ENCODE peak calls at places on chromosome 10, in six cellular contexts. L, Y, N, W, U and O are unnamed samples.

GRCh38 chr10:46523881-46524470 is 32.5 kb downstream of the GPRIN2 start:
- DNase-seq in L (peak), N (peak), Y (no peak), W (peak), U (peak), O (peak)

GRCh38 chr10:35822316-35822715 is 180.2 kb upstream of the FZD8 start:
- DNase-seq in U (no peak), W (peak), Y (no peak), N (peak), L (peak), O (peak)

GRCh38 chr10:31288001-31288400 is 31.0 kb upstream of the ZEB1 start:
- DNase-seq in N (no peak), W (no peak), Y (no peak), L (no peak), U (no peak), O (no peak)

GRCh38 chr10:59362991-59363390 is 642 bp upstream of the FAM13C start:
- DNase-seq in U (peak), N (peak), L (peak), Y (no peak), W (peak), O (peak)

GRCh38 chr10:124524991-124525653 is 63.5 kb downstream of the LHPP start:
- DNase-seq in N (peak), U (peak), Y (no peak), L (peak), W (no peak), O (peak)

GRCh38 chr10:88901610-88902327 is 21.7 kb downstream of the STAMBPL1 start:
- DNase-seq in N (no peak), W (no peak), Y (no peak), U (no peak), L (no peak), O (no peak)

GRCh38 chr10:112374724-112375541 is 1.0 kb downstream of the ACSL5 start:
- DNase-seq in N (no peak), L (no peak), W (no peak), U (no peak), Y (no peak), O (no peak)

GRCh38 chr10:100996678-100997363 is 2.8 kb upstream of the LZTS2 start:
- DNase-seq in L (peak), N (no peak), U (peak), W (peak), Y (peak), O (peak)

GRCh38 chr10:124545346-124545745 is 83.7 kb downstream of the LHPP start:
- DNase-seq in Y (no peak), N (no peak), L (no peak), W (no peak), U (no peak), O (no peak)

GRCh38 chr10:132392811-132393694 is 3.9 kb upstream of the PWWP2B start:
- DNase-seq in L (peak), Y (no peak), U (no peak), N (no peak), W (no peak), O (no peak)

GRCh38 chr10:51000976-51001375 is 73.3 kb upstream of the PRKG1 start:
- DNase-seq in L (no peak), Y (no peak), N (no peak), W (no peak), U (no peak), O (no peak)

GRCh38 chr10:11444148-11444516 is 167.3 kb downstream of the USP6NL start:
- DNase-seq in W (no peak), U (no peak), N (no peak), L (no peak), Y (no peak), O (no peak)

DNA sequence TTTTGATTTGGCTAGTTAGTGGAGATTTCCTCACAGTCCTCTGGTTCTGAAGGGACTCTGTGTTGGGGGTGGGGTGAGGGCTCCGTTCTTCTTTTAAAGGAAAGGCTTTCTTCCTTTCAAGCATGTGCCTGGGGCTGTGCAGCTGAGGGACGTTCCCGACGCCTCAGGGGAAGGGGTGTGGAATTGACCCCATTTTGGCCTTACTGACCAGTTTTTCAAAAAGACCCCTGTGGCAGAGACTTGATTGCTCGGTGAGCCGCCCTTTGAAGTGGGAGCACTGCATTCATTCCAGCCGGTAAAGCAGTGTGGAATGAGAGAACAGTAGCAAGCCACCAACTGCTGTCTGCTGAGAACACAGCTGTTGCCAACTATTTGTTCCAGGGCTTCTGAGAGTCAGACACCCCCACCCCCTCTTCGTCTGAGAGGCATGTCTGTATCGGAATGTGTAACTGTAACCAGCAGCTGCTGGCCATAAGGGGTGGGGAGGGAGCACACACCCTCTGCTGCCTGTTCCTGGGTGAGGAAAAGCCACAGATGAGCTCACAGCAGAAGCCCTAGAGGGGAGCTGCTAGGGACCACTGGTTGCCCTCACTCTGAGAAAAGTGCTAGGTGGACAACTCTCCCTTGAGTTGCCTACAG is 33.1 kb downstream of the WBP1L start:
- DNase-seq in W (peak), Y (peak), U (peak), L (peak), N (peak), O (peak)
- TF ChIP-seq EP300 in W (no peak), Y (no peak), U (peak), L (no peak), N (peak), O (peak)

DNA sequence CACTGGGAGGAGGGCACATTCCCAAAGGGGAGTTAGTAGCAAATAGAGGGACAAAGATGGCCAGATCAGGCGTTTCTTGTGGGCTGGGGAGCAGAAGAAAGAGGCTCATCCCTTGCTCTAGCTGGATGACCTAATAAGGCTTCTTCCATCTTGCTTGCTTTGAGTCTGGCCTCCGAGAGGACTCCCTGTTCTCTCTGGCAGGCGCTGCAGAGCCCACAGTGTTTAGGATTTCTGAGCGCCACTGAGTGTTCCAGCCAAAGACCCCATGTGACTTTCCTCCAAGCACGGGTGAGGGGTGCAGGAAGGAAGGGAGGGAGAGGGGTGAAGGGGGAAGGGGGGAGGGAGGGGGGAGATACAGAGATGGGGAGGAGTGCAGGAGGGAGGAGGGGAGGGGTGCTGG is 203.8 kb upstream of the SVIL start:
- DNase-seq in U (no peak), W (no peak), N (no peak), Y (no peak), L (peak), O (no peak)
- TF ChIP-seq EP300 in U (no peak), W (no peak), N (peak), Y (no peak), L (peak), O (peak)

GRCh38 chr10:79070611-79071534 is 2.1 kb downstream of the ZMIZ1 start:
- DNase-seq in Y (no peak), N (peak), L (peak), U (peak), W (peak), O (peak)
- TF ChIP-seq EP300 in Y (no peak), N (no peak), L (no peak), U (no peak), W (no peak), O (no peak)

GRCh38 chr10:102853944-102854694 is at the start of gene BORCS7:
- DNase-seq in W (peak), L (peak), Y (peak), U (peak), N (peak), O (peak)
- TF ChIP-seq EP300 in W (no peak), L (no peak), Y (peak), U (no peak), N (no peak), O (no peak)

DNA sequence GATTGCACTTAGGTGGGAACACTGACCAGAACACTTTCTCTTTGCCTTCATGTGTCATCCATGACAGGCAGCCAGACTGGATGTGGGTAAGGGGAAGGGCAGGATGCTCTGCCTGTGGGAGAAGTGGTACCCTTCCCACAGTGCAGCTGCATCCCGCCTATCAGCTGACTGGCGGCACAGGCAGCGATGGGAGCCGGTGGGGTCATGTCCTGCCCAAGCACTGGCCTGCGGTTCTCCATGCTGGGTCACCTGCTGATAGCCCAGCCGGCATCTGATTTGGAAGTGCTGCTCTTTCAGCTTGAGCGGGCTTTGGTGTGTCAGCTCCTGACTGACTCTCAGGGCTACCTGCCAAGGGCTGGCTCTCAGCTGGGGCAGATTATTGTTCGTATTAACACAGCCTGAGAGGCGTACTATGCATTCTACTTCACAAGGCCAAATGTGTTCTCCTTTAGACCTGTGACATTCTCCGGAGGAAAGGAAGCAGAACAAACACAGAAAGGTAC is 105.2 kb upstream of the PDLIM1 start:
- DNase-seq in L (peak), U (no peak), W (no peak), N (no peak), Y (no peak), O (peak)
- TF ChIP-seq EP300 in L (no peak), U (no peak), W (no peak), N (no peak), Y (no peak), O (no peak)

GRCh38 chr10:33314788-33315561 is 19.5 kb downstream of the NRP1 start:
- DNase-seq in N (no peak), U (no peak), Y (no peak), W (no peak), L (no peak), O (no peak)
- TF ChIP-seq EP300 in N (no peak), U (no peak), Y (no peak), W (no peak), L (no peak), O (no peak)

GRCh38 chr10:71533936-71534335 is 137.2 kb downstream of the CDH23 start:
- DNase-seq in L (no peak), U (peak), N (no peak), Y (no peak), W (no peak), O (no peak)

GRCh38 chr10:71530781-71531180 is 134.1 kb downstream of the CDH23 start:
- DNase-seq in W (no peak), U (no peak), N (no peak), L (no peak), Y (no peak), O (no peak)

GRCh38 chr10:71532878-71533277 is 136.2 kb downstream of the CDH23 start:
- DNase-seq in W (no peak), Y (no peak), U (no peak), L (no peak), N (no peak), O (no peak)

GRCh38 chr10:71529203-71529537 is 132.4 kb downstream of the CDH23 start:
- DNase-seq in Y (no peak), N (no peak), U (no peak), L (no peak), W (no peak), O (no peak)

GRCh38 chr10:71531485-71532446 is 135.0 kb downstream of the CDH23 start:
- DNase-seq in N (no peak), W (no peak), U (no peak), Y (no peak), L (no peak), O (no peak)
- TF ChIP-seq EP300 in N (no peak), W (no peak), U (no peak), Y (no peak), L (no peak), O (no peak)

GRCh38 chr10:5488272-5489161 is 10.9 kb downstream of the CALML5 start:
- DNase-seq in N (peak), U (no peak), Y (no peak), L (peak), W (no peak), O (peak)
- TF ChIP-seq EP300 in N (no peak), U (no peak), Y (no peak), L (no peak), W (no peak), O (no peak)

GRCh38 chr10:92184977-92185376 is 105.9 kb downstream of the CPEB3 start:
- DNase-seq in L (no peak), W (no peak), N (no peak), U (no peak), Y (no peak), O (no peak)
- TF ChIP-seq EP300 in L (no peak), W (no peak), N (no peak), U (no peak), Y (no peak), O (no peak)

DNA sequence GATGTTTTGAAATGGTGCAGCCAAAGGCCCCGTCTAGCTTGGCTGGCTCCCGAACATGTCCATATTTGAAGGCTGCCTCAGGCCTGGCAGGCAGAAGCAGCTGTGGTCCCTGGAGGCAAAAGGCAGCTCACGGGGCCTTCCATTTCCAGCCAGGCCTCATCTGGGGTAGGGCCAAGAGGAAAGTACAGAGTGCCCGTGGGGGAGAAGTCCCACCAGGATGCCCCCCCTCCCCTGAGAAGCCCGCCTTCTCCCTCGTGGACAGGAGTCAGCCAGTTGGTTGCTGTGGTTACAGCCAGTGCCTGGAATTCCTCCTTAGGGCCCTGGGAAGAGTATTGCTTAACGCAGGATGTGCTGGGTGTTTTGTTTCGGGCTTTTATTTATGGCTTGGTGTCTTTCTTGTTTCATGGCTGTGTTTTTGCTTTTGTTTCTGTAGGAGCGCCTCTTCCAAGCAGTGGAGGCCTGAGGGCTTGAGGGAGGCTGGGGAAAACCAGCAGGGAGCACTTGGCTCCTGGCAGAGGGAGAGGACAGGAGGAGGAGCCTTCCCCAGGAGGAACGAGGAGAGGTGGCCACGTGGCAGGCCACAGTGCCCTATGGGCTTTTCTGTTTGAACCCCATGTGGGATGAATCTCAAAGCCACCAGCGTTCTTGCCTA is 45.4 kb downstream of the CHST3 start:
- DNase-seq in U (peak), L (peak), W (no peak), Y (no peak), N (peak), O (peak)
- TF ChIP-seq EP300 in U (no peak), L (no peak), W (no peak), Y (no peak), N (no peak), O (peak)